ENCODE peak calls at places on chromosomes 2 and 18, in eight cellular contexts. P, H, L, Z, G, N, M and C are unnamed samples.

GRCh38 chr2:109217362-109218086 is 88.5 kb downstream of the SH3RF3 start:
- DNase-seq in P (no peak), H (no peak), L (no peak), Z (no peak), G (peak; percentile 52), N (no peak), M (no peak), C (no peak)

GRCh38 chr2:120552800-120553471 is 182.7 kb upstream of the GLI2 start:
- DNase-seq in P (peak; percentile 96), H (peak; percentile 93), L (peak; percentile 74), Z (no peak), G (peak; percentile 91), N (no peak), M (peak; percentile 65), C (peak; percentile 57)

GRCh38 chr18:57077786-57078552 is 68.9 kb upstream of the BOD1L2 start:
- DNase-seq in P (no peak), H (no peak), L (no peak), Z (no peak), G (no peak), N (no peak), M (no peak), C (peak; percentile 94)

GRCh38 chr2:64312622-64312948 is 141.4 kb upstream of the LGALSL start:
- DNase-seq in P (no peak), H (no peak), L (no peak), Z (no peak), G (no peak), N (no peak), M (no peak), C (no peak)

GRCh38 chr2:205022751-205023150 is 477.5 kb downstream of the PARD3B start:
- DNase-seq in P (no peak), H (no peak), L (no peak), Z (no peak), G (no peak), N (no peak), M (no peak), C (no peak)

GRCh38 chr2:73175663-73176204 is 26.6 kb upstream of the NOTO start:
- DNase-seq in P (peak; percentile 87), H (peak; percentile 83), L (no peak), Z (peak; percentile 77), G (peak; percentile 82), N (peak; percentile 67), M (peak; percentile 86), C (no peak)

GRCh38 chr18:35110554-35111058 is 69.4 kb downstream of the MAPRE2 start:
- DNase-seq in P (no peak), H (no peak), L (no peak), Z (no peak), G (no peak), N (no peak), M (no peak), C (no peak)

GRCh38 chr18:4734021-4734420 is 278.9 kb upstream of the DLGAP1 start:
- DNase-seq in P (no peak), H (no peak), L (no peak), Z (no peak), G (no peak), N (no peak), M (no peak), C (no peak)

GRCh38 chr2:41194235-41194634 is 742.3 kb upstream of the SLC8A1 start:
- DNase-seq in P (no peak), H (no peak), L (no peak), Z (no peak), G (peak; percentile 58), N (no peak), M (no peak), C (no peak)

GRCh38 chr18:55013685-55014084 is 54.4 kb upstream of the CCDC68 start:
- DNase-seq in P (no peak), H (no peak), L (no peak), Z (no peak), G (no peak), N (no peak), M (no peak), C (no peak)

GRCh38 chr2:88167740-88168139 is 2.4 kb upstream of the THNSL2 start:
- DNase-seq in P (no peak), H (no peak), L (no peak), Z (no peak), G (no peak), N (no peak), M (no peak), C (no peak)

GRCh38 chr2:112004246-112004645 is 50.8 kb upstream of the TMEM87B start:
- DNase-seq in P (no peak), H (peak; percentile 82), L (no peak), Z (no peak), G (peak; percentile 67), N (no peak), M (no peak), C (peak; percentile 86)

GRCh38 chr2:209426432-209426831 is 2.6 kb downstream of the MAP2 start:
- DNase-seq in P (peak; percentile 84), H (no peak), L (no peak), Z (no peak), G (no peak), N (peak; percentile 49), M (no peak), C (no peak)

GRCh38 chr2:33372940-33373553 is 103.4 kb upstream of the RASGRP3 start:
- DNase-seq in P (no peak), H (no peak), L (no peak), Z (no peak), G (no peak), N (peak; percentile 51), M (peak; percentile 16), C (peak; percentile 51)

GRCh38 chr2:54306561-54306960 is 50.5 kb upstream of the TSPYL6 start:
- DNase-seq in P (no peak), H (no peak), L (no peak), Z (no peak), G (no peak), N (no peak), M (no peak), C (no peak)

GRCh38 chr2:8380026-8380425 is 301.8 kb upstream of the ID2 start:
- DNase-seq in P (no peak), H (no peak), L (no peak), Z (no peak), G (no peak), N (no peak), M (no peak), C (peak; percentile 47)

GRCh38 chr2:134451347-134451630 is 197.4 kb downstream of the MGAT5 start:
- DNase-seq in P (no peak), H (peak; percentile 51), L (no peak), Z (no peak), G (no peak), N (no peak), M (no peak), C (no peak)

GRCh38 chr2:47617028-47617427 is 165.9 kb upstream of the MSH6 start:
- DNase-seq in P (no peak), H (no peak), L (no peak), Z (no peak), G (no peak), N (no peak), M (no peak), C (no peak)

GRCh38 chr2:118224144-118224887 is 136.0 kb downstream of the INSIG2 start:
- DNase-seq in P (peak; percentile 71), H (no peak), L (no peak), Z (peak; percentile 34), G (no peak), N (no peak), M (peak; percentile 48), C (peak; percentile 38)

GRCh38 chr18:5895886-5896740 is 791 bp upstream of the TMEM200C start:
- DNase-seq in P (peak; percentile 86), H (peak; percentile 64), L (peak; percentile 47), Z (peak; percentile 14), G (no peak), N (peak; percentile 21), M (no peak), C (no peak)

GRCh38 chr18:23458830-23459529 is 5.9 kb downstream of the RIOK3 start:
- DNase-seq in P (no peak), H (no peak), L (no peak), Z (no peak), G (no peak), N (no peak), M (no peak), C (no peak)

GRCh38 chr2:70726947-70727725 is 40.9 kb downstream of the ADD2 start:
- DNase-seq in P (no peak), H (no peak), L (peak; percentile 90), Z (no peak), G (peak; percentile 21), N (no peak), M (no peak), C (no peak)

GRCh38 chr18:36514778-36515177 is 217.3 kb downstream of the FHOD3 start:
- DNase-seq in P (peak; percentile 85), H (no peak), L (no peak), Z (no peak), G (no peak), N (no peak), M (no peak), C (no peak)

GRCh38 chr2:238706163-238706562 is 141.7 kb upstream of the TWIST2 start:
- DNase-seq in P (no peak), H (no peak), L (no peak), Z (no peak), G (peak; percentile 54), N (no peak), M (no peak), C (no peak)